ENCODE peak calls at places on chromosome 5, in five cellular contexts. F, P, W, L and V are unnamed samples.

GRCh38 chr5:1125030-1125357 is 13.1 kb upstream of the SLC12A7 start:
- DNase-seq in P (peak), F (no peak), L (no peak), W (no peak), V (no peak)

GRCh38 chr5:25500635-25501034 is 855.9 kb upstream of the CDH10 start:
- DNase-seq in P (no peak), L (no peak), W (no peak), F (no peak), V (no peak)

GRCh38 chr5:98700730-98701129 is 72.7 kb upstream of the RGMB start:
- DNase-seq in L (no peak), F (no peak), W (no peak), P (no peak), V (no peak)

GRCh38 chr5:87872986-87873385 is 395.7 kb downstream of the TMEM161B start:
- DNase-seq in P (no peak), W (no peak), F (no peak), L (no peak), V (no peak)

GRCh38 chr5:178419651-178420050 is 170.5 kb downstream of the COL23A1 start:
- DNase-seq in W (no peak), L (no peak), F (no peak), P (no peak), V (no peak)

GRCh38 chr5:159106193-159106568 is 6.5 kb upstream of the EBF1 start:
- DNase-seq in L (no peak), F (no peak), W (no peak), P (no peak), V (no peak)

GRCh38 chr5:110973510-110973909 is 98.0 kb upstream of the TSLP start:
- DNase-seq in W (no peak), P (no peak), F (no peak), L (no peak), V (no peak)

GRCh38 chr5:58122157-58122556 is 337.7 kb downstream of the PLK2 start:
- DNase-seq in W (no peak), P (peak), L (no peak), F (no peak), V (no peak)

GRCh38 chr5:14672508-14673394 is 8.2 kb downstream of the OTULIN start:
- DNase-seq in L (no peak), W (no peak), P (no peak), F (no peak), V (no peak)

GRCh38 chr5:151257731-151258715 is 5.0 kb downstream of the GM2A start:
- DNase-seq in L (no peak), F (no peak), P (no peak), W (no peak), V (peak)

GRCh38 chr5:151258771-151259170 is 5.8 kb downstream of the GM2A start:
- DNase-seq in F (no peak), W (no peak), P (no peak), L (no peak), V (no peak)

GRCh38 chr5:151264113-151264512 is 11.1 kb downstream of the GM2A start:
- DNase-seq in L (no peak), W (no peak), F (no peak), P (no peak), V (no peak)

GRCh38 chr5:151259931-151260330 is 6.9 kb downstream of the GM2A start:
- DNase-seq in P (no peak), F (no peak), W (no peak), L (no peak), V (no peak)

DNA sequence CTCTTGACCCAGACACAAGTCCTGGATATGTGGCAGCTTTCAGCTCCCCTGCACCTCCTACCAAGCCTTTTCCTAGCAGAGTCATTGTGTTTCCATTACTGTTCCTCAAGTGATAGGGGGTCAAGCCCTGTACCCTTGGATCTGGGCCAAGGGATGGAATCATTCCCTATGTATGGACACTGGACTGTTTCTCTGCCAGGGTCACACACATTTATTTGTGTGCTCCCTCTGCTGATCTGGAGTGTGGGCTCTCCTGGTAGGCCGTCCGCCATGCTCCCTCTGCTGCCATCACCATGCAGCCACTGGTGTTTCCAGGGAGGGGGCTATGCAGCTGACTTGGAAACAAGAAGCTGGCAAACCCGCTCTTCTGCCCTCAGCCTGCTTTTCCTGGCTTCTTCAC is 9.5 kb downstream of the GM2A start:
- DNase-seq in P (no peak), L (no peak), W (no peak), F (no peak), V (no peak)
- TF ChIP-seq ZBTB33 in P (no peak), L (no peak), W (no peak), F (no peak), V (no peak)

GRCh38 chr5:180352976-180353225 is 235 bp downstream of the GFPT2 start:
- DNase-seq in P (no peak), F (no peak), L (no peak), W (no peak), V (no peak)
- TF ChIP-seq ZBTB33 in P (no peak), F (no peak), L (no peak), W (no peak), V (no peak)

GRCh38 chr5:56671571-56671970 is 143.8 kb upstream of the MAP3K1 start:
- DNase-seq in F (no peak), P (no peak), W (no peak), L (no peak), V (no peak)

GRCh38 chr5:56677693-56678092 is 137.7 kb upstream of the MAP3K1 start:
- DNase-seq in W (no peak), F (no peak), P (no peak), L (no peak), V (no peak)

GRCh38 chr5:56680731-56681130 is 134.6 kb upstream of the MAP3K1 start:
- DNase-seq in L (no peak), W (no peak), F (no peak), P (no peak), V (no peak)

GRCh38 chr5:56673171-56673570 is 142.2 kb upstream of the MAP3K1 start:
- DNase-seq in F (no peak), W (no peak), L (no peak), P (no peak), V (no peak)

GRCh38 chr5:56676091-56676768 is 139.1 kb upstream of the MAP3K1 start:
- DNase-seq in P (no peak), W (peak), L (peak), F (peak), V (no peak)
- TF ChIP-seq ZBTB33 in P (no peak), W (no peak), L (no peak), F (no peak), V (no peak)

GRCh38 chr5:2685651-2686050 is 65.8 kb downstream of the IRX2 start:
- DNase-seq in L (no peak), W (no peak), F (no peak), P (no peak), V (no peak)

GRCh38 chr5:2687746-2688145 is 63.7 kb downstream of the IRX2 start:
- DNase-seq in F (no peak), L (no peak), W (no peak), P (no peak), V (no peak)

GRCh38 chr5:2684606-2685005 is 66.9 kb downstream of the IRX2 start:
- DNase-seq in L (no peak), P (no peak), F (no peak), W (no peak), V (no peak)

GRCh38 chr5:2686725-2687124 is 64.8 kb downstream of the IRX2 start:
- DNase-seq in L (no peak), F (no peak), W (no peak), P (no peak), V (no peak)

GRCh38 chr5:2686296-2686695 is 65.2 kb downstream of the IRX2 start:
- DNase-seq in L (no peak), P (no peak), F (no peak), W (no peak), V (no peak)
- TF ChIP-seq ZBTB33 in L (no peak), P (no peak), F (no peak), W (no peak), V (no peak)